ENCODE peak calls at places on chromosomes 13 and 19, in four cellular contexts. One of them, this sample, is unnamed.
A peak's percentile ranks its signal among the peaks of the same experiment; 100 is the strongest.

GRCh38 chr13:113552079-113552478 is 32.5 kb upstream of the TFDP1 start:
- DNase-seq in IMR-90: no peak
- DNase-seq in H9: peak; percentile 22
- DNase-seq in H1: no peak
- DNase-seq in this sample: no peak

GRCh38 chr19:10961073-10961762 is 388 bp downstream of the SMARCA4 start:
- DNase-seq in H9: peak; percentile 57
- DNase-seq in H1: no peak
- DNase-seq in IMR-90: no peak
- DNase-seq in this sample: peak; percentile 52

GRCh38 chr19:38213911-38214625 is 10.0 kb downstream of the DPF1 start:
- DNase-seq in IMR-90: peak; percentile 61
- DNase-seq in H1: no peak
- DNase-seq in H9: no peak
- DNase-seq in this sample: peak; percentile 56

GRCh38 chr13:98761979-98762616 is 9.6 kb upstream of the SLC15A1 start:
- DNase-seq in IMR-90: no peak
- DNase-seq in H9: no peak
- DNase-seq in H1: no peak
- DNase-seq in this sample: no peak

GRCh38 chr19:7705387-7706187 is 3.7 kb upstream of the FCER2 start:
- DNase-seq in H1: no peak
- DNase-seq in IMR-90: no peak
- DNase-seq in H9: no peak
- DNase-seq in this sample: no peak

GRCh38 chr13:103539265-103539664 is 473.0 kb upstream of the SLC10A2 start:
- DNase-seq in IMR-90: no peak
- DNase-seq in H9: peak; percentile 37
- DNase-seq in H1: no peak
- DNase-seq in this sample: peak; percentile 84

GRCh38 chr13:39779337-39780270 is 124.1 kb downstream of the COG6 start:
- DNase-seq in IMR-90: peak; percentile 36
- DNase-seq in H9: no peak
- DNase-seq in H1: no peak
- DNase-seq in this sample: no peak

GRCh38 chr13:39417643-39418042 is 185.3 kb downstream of the LHFPL6 start:
- DNase-seq in H9: peak; percentile 49
- DNase-seq in IMR-90: peak; percentile 72
- DNase-seq in H1: peak; percentile 47
- DNase-seq in this sample: peak; percentile 96

GRCh38 chr13:61423879-61424278 is 8.2 kb upstream of the PCDH20 start:
- DNase-seq in H9: no peak
- DNase-seq in H1: no peak
- DNase-seq in IMR-90: no peak
- DNase-seq in this sample: no peak

GRCh38 chr19:13964776-13965175 is 12.5 kb downstream of the DCAF15 start:
- DNase-seq in IMR-90: peak; percentile 66
- DNase-seq in H9: no peak
- DNase-seq in H1: no peak
- DNase-seq in this sample: no peak

GRCh38 chr13:40508112-40508511 is 158.3 kb downstream of the FOXO1 start:
- DNase-seq in IMR-90: no peak
- DNase-seq in H1: no peak
- DNase-seq in H9: no peak
- DNase-seq in this sample: no peak

GRCh38 chr13:44648392-44649117 is 72.4 kb upstream of the TSC22D1 start:
- DNase-seq in H9: no peak
- DNase-seq in H1: no peak
- DNase-seq in IMR-90: no peak
- DNase-seq in this sample: peak; percentile 47

GRCh38 chr19:34733826-34734600 is at the start of gene ZNF181:
- DNase-seq in H9: peak; percentile 91
- DNase-seq in IMR-90: peak; percentile 86
- DNase-seq in H1: peak; percentile 67
- DNase-seq in this sample: peak; percentile 97

GRCh38 chr19:4660181-4660791 is 9.9 kb downstream of the MYDGF start:
- DNase-seq in H9: peak; percentile 83
- DNase-seq in H1: no peak
- DNase-seq in IMR-90: no peak
- DNase-seq in this sample: peak; percentile 74

GRCh38 chr19:32863841-32864240 is 5.7 kb downstream of the SLC7A9 start:
- DNase-seq in IMR-90: no peak
- DNase-seq in H1: no peak
- DNase-seq in H9: no peak
- DNase-seq in this sample: no peak

GRCh38 chr13:94192576-94192975 is 286.9 kb downstream of the DCT start:
- DNase-seq in H9: peak; percentile 57
- DNase-seq in H1: no peak
- DNase-seq in IMR-90: peak; percentile 26
- DNase-seq in this sample: peak; percentile 64

GRCh38 chr13:23372264-23372905 is 61.1 kb downstream of the SACS start:
- DNase-seq in H9: no peak
- DNase-seq in IMR-90: peak; percentile 87
- DNase-seq in H1: no peak
- DNase-seq in this sample: no peak

GRCh38 chr13:85278851-85279250 is 520.4 kb downstream of the SLITRK6 start:
- DNase-seq in H9: no peak
- DNase-seq in H1: no peak
- DNase-seq in IMR-90: no peak
- DNase-seq in this sample: no peak

GRCh38 chr19:5131866-5132561 is 163.1 kb downstream of the KDM4B start:
- DNase-seq in H9: no peak
- DNase-seq in IMR-90: no peak
- DNase-seq in H1: no peak
- DNase-seq in this sample: peak; percentile 62

DNA sequence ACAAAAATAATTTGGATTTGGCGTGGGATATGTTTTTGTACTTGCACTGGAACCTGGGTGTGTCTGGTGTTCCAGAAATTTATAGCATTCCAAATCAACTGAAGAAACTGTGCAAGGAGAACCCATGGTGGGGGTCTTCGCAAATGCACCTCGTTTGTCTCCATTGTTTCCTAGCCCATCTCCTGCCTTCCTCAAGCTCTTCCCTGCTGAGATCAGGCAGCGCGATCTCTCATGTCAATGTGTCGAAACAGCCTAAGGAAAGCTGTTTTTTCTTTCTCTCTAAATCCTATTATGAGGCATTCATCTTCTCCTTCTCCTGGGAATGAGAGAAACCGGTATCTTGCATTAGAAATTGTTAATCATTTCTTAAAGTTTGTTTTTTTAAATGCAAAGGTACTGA is 131.0 kb downstream of the KLF5 start:
- DNase-seq in H1: no peak
- DNase-seq in H9: no peak
- DNase-seq in IMR-90: no peak
- DNase-seq in this sample: peak; percentile 79
- H3K4me2 ChIP-seq in H1: no peak overlapping the region
- H3K4me2 ChIP-seq in H9: no peak overlapping the region
- H3K4me2 ChIP-seq in IMR-90: no peak overlapping the region
- H3K4me2 ChIP-seq in this sample: no peak overlapping the region

DNA sequence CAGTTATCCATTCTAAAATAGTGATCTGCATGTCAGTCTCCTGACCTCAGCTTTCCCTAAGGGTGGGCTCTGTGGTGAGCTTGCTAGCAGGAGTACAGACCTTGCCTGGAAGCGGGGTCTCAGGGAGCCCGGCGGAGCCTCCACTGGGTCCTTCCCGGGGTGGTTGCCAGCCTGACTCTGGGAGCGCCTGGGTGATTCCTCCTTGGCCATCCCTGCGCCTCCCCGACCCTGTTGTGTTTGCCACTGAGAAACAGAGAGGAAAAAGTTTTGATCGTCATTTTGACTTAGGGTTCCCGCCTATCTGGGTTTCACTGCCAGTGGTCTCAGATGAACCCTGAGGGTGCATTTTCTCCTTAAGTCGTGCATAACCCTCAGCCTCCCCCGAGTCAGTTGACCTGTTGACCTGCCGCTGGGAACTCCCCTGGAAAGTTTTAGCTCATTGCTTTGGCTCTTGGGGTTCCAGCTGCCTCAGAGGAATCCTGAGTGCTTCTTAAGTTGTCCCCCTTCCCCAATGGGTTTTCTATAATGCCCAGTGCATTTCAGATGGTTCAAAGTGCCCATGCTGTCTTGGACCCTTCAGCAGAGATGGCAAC is 117.8 kb downstream of the RAB20 start:
- DNase-seq in IMR-90: no peak
- DNase-seq in H1: no peak
- DNase-seq in H9: no peak
- DNase-seq in this sample: no peak
- H2AK5ac ChIP-seq in IMR-90: peak overlapping the region; percentile 83
- H2AK5ac ChIP-seq in H1: no peak overlapping the region
- H2AK5ac ChIP-seq in H9: no peak overlapping the region
- H2AK5ac ChIP-seq in this sample: no peak overlapping the region

GRCh38 chr19:1169921-1170885 is 3.9 kb downstream of the SBNO2 start:
- DNase-seq in H1: no peak
- DNase-seq in IMR-90: peak; percentile 83
- DNase-seq in H9: no peak
- DNase-seq in this sample: no peak
- H4K5ac ChIP-seq in H1: peak overlapping the region; percentile 34
- H4K5ac ChIP-seq in IMR-90: peak overlapping the region; percentile 80
- H4K5ac ChIP-seq in H9: peak overlapping the region; percentile 14
- H4K5ac ChIP-seq in this sample: no peak overlapping the region

DNA sequence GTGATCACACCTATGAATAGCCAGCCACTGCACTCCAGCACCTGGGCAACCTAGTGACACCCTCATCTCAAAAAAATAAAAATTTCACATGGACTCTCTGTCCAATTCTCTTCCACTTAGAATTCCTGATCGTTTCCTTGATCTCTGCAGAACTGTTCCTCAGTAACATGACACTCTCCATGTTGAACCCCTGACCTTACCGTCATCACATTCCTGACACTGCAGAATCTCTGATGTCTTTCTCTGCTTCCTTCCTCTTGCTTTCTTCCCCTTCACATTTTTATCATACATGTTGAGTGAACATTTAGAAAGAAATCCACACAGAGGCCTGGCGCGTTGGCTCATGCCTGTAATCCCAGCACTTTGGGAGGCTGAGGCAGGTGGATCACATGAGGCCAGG is 15.0 kb downstream of the ZNF114 start:
- DNase-seq in H9: no peak
- DNase-seq in IMR-90: peak; percentile 82
- DNase-seq in H1: no peak
- DNase-seq in this sample: no peak
- H3K4me2 ChIP-seq in H9: no peak overlapping the region
- H3K4me2 ChIP-seq in IMR-90: peak overlapping the region; percentile 36
- H3K4me2 ChIP-seq in H1: no peak overlapping the region
- H3K4me2 ChIP-seq in this sample: no peak overlapping the region

GRCh38 chr19:3456925-3457530 is 23.3 kb downstream of the SMIM24 start:
- DNase-seq in H9: no peak
- DNase-seq in H1: no peak
- DNase-seq in IMR-90: no peak
- DNase-seq in this sample: no peak
- H2AK5ac ChIP-seq in H9: no peak overlapping the region
- H2AK5ac ChIP-seq in H1: peak overlapping the region; percentile 15
- H2AK5ac ChIP-seq in IMR-90: peak overlapping the region; percentile 80
- H2AK5ac ChIP-seq in this sample: peak overlapping the region; percentile 36

GRCh38 chr19:681029-681626 is 4.9 kb downstream of the FSTL3 start:
- DNase-seq in IMR-90: no peak
- DNase-seq in H1: no peak
- DNase-seq in H9: no peak
- DNase-seq in this sample: no peak
- H4K5ac ChIP-seq in IMR-90: no peak overlapping the region
- H4K5ac ChIP-seq in H1: no peak overlapping the region
- H4K5ac ChIP-seq in H9: no peak overlapping the region
- H4K5ac ChIP-seq in this sample: no peak overlapping the region

This sample was measured in mesendoderm.